ENCODE peak calls at places on chromosomes 5 and 9, in ten cellular contexts. Z, Q, F, H, I, V, X, R, W and J are unnamed samples.

GRCh38 chr5:39213437-39214207 is 5.7 kb downstream of the FYB1 start:
- DNase-seq in Z (no peak), Q (no peak), F (no peak), H (peak; percentile 52), I (no peak), V (no peak), X (no peak), R (no peak), W (no peak), J (no peak)

GRCh38 chr5:160315968-160316367 is 3.6 kb upstream of the CCNJL start:
- DNase-seq in Z (no peak), Q (no peak), F (no peak), H (no peak), I (no peak), V (peak; percentile 88), X (no peak), R (no peak), W (no peak), J (no peak)

GRCh38 chr5:38528162-38528703 is 28.2 kb downstream of the LIFR start:
- DNase-seq in Z (no peak), Q (no peak), F (no peak), H (no peak), I (no peak), V (no peak), X (no peak), R (no peak), W (no peak), J (no peak)

GRCh38 chr5:142821733-142822487 is 51.7 kb downstream of the ARHGAP26 start:
- DNase-seq in Z (peak; percentile 25), Q (no peak), F (no peak), H (no peak), I (peak; percentile 71), V (peak; percentile 83), X (no peak), R (no peak), W (no peak), J (peak; percentile 59)

GRCh38 chr9:93601063-93601462 is 24.7 kb downstream of the PHF2 start:
- DNase-seq in Z (no peak), Q (no peak), F (no peak), H (no peak), I (no peak), V (no peak), X (peak; percentile 22), R (no peak), W (no peak), J (no peak)

GRCh38 chr5:78613151-78613533 is 35.4 kb downstream of the LHFPL2 start:
- DNase-seq in Z (no peak), Q (no peak), F (no peak), H (no peak), I (no peak), V (no peak), X (no peak), R (no peak), W (no peak), J (no peak)

GRCh38 chr5:169467382-169467781 is 116.2 kb upstream of the SPDL1 start:
- DNase-seq in Z (no peak), Q (no peak), F (no peak), H (no peak), I (no peak), V (no peak), X (no peak), R (no peak), W (no peak), J (no peak)

GRCh38 chr9:17824191-17824926 is 245.5 kb downstream of the SH3GL2 start:
- DNase-seq in Z (no peak), Q (no peak), F (no peak), H (no peak), I (no peak), V (no peak), X (no peak), R (no peak), W (no peak), J (no peak)

GRCh38 chr5:6399978-6400910 is 21.9 kb upstream of the MED10 start:
- DNase-seq in Z (no peak), Q (no peak), F (no peak), H (no peak), I (peak; percentile 71), V (no peak), X (peak; percentile 21), R (no peak), W (no peak), J (peak; percentile 35)

GRCh38 chr9:111842313-111842712 is 47.6 kb upstream of the SHOC1 start:
- DNase-seq in Z (no peak), Q (no peak), F (no peak), H (no peak), I (no peak), V (no peak), X (no peak), R (no peak), W (no peak), J (no peak)

GRCh38 chr9:76905984-76906861 is at the start of gene PRUNE2:
- DNase-seq in Z (no peak), Q (peak; percentile 32), F (peak; percentile 3), H (no peak), I (peak; percentile 11), V (peak; percentile 20), X (peak; percentile 95), R (peak; percentile 78), W (no peak), J (no peak)

GRCh38 chr5:110017854-110018253 is 328.1 kb downstream of the MAN2A1 start:
- DNase-seq in Z (no peak), Q (no peak), F (no peak), H (no peak), I (no peak), V (no peak), X (no peak), R (no peak), W (no peak), J (no peak)

GRCh38 chr9:115591584-115591984 is 473.6 kb upstream of the TNC start:
- DNase-seq in Z (no peak), Q (no peak), F (no peak), H (no peak), I (peak; percentile 98), V (peak; percentile 86), X (peak; percentile 91), R (peak; percentile 30), W (no peak), J (peak; percentile 96)

GRCh38 chr5:170265527-170265926 is 32.0 kb downstream of the LCP2 start:
- DNase-seq in Z (no peak), Q (no peak), F (no peak), H (no peak), I (no peak), V (no peak), X (peak; percentile 66), R (peak; percentile 92), W (no peak), J (no peak)

GRCh38 chr9:1875921-1876448 is 139.2 kb upstream of the SMARCA2 start:
- DNase-seq in Z (peak; percentile 84), Q (no peak), F (no peak), H (no peak), I (no peak), V (no peak), X (no peak), R (no peak), W (no peak), J (no peak)

GRCh38 chr9:18969095-18969494 is 63.9 kb downstream of the SAXO1 start:
- DNase-seq in Z (no peak), Q (no peak), F (no peak), H (no peak), I (no peak), V (no peak), X (no peak), R (no peak), W (no peak), J (no peak)

GRCh38 chr9:135343733-135344522 is 135.7 kb upstream of the PPP1R26 start:
- DNase-seq in Z (peak; percentile 57), Q (peak; percentile 46), F (peak; percentile 46), H (peak; percentile 22), I (peak; percentile 1), V (peak; percentile 57), X (no peak), R (no peak), W (peak; percentile 10), J (no peak)

GRCh38 chr9:120755827-120756434 is 37.3 kb downstream of the FBXW2 start:
- DNase-seq in Z (peak; percentile 79), Q (peak; percentile 71), F (peak; percentile 40), H (peak; percentile 66), I (peak; percentile 18), V (peak; percentile 85), X (peak; percentile 76), R (peak; percentile 44), W (peak; percentile 60), J (no peak)

GRCh38 chr5:42617411-42617810 is 139.2 kb upstream of the CCDC152 start:
- DNase-seq in Z (no peak), Q (no peak), F (no peak), H (no peak), I (no peak), V (no peak), X (no peak), R (no peak), W (no peak), J (no peak)

GRCh38 chr9:18268381-18268780 is 205.6 kb upstream of the ADAMTSL1 start:
- DNase-seq in Z (no peak), Q (no peak), F (no peak), H (no peak), I (no peak), V (no peak), X (no peak), R (no peak), W (no peak), J (no peak)

GRCh38 chr5:82765765-82766164 is 311.4 kb downstream of the TMEM167A start:
- DNase-seq in Z (no peak), Q (no peak), F (no peak), H (no peak), I (no peak), V (no peak), X (no peak), R (no peak), W (no peak), J (no peak)

GRCh38 chr9:69036319-69036718 is 767 bp downstream of the FXN start:
- DNase-seq in Z (peak; percentile 34), Q (no peak), F (no peak), H (no peak), I (no peak), V (peak; percentile 7), X (no peak), R (no peak), W (no peak), J (no peak)

GRCh38 chr9:129330711-129331279 is 152.7 kb upstream of the IER5L start:
- DNase-seq in Z (no peak), Q (no peak), F (no peak), H (no peak), I (no peak), V (no peak), X (no peak), R (no peak), W (no peak), J (no peak)

GRCh38 chr9:107340920-107341632 is 58.0 kb downstream of the RAD23B start:
- DNase-seq in Z (peak; percentile 88), Q (peak; percentile 92), F (peak; percentile 87), H (peak; percentile 72), I (peak; percentile 21), V (peak; percentile 87), X (peak; percentile 76), R (peak; percentile 45), W (peak; percentile 73), J (no peak)

GRCh38 chr5:84642795-84643194 is 258.1 kb upstream of the EDIL3 start:
- DNase-seq in Z (no peak), Q (no peak), F (no peak), H (no peak), I (no peak), V (no peak), X (no peak), R (no peak), W (no peak), J (no peak)

GRCh38 chr5:151685749-151686672 is 704 bp downstream of the SPARC start:
- DNase-seq in Z (no peak), Q (no peak), F (no peak), H (no peak), I (no peak), V (no peak), X (no peak), R (no peak), W (no peak), J (no peak)

GRCh38 chr5:135217669-135218485 is 181.2 kb downstream of the MACROH2A1 start:
- DNase-seq in Z (no peak), Q (no peak), F (no peak), H (no peak), I (no peak), V (no peak), X (peak; percentile 44), R (no peak), W (no peak), J (no peak)

GRCh38 chr5:15598294-15598902 is 98.4 kb downstream of the FBXL7 start:
- DNase-seq in Z (no peak), Q (no peak), F (no peak), H (no peak), I (no peak), V (peak; percentile 64), X (no peak), R (no peak), W (no peak), J (no peak)